ENCODE peak calls at places on chromosomes 13 and 19, in four cellular contexts. One of them, this sample, is unnamed.

GRCh38 chr19:41811036-41811435 is 14.6 kb downstream of the CEACAM3 start:
- DNase-seq in GM06990: no peak
- DNase-seq in RWPE2: no peak
- DNase-seq in uterus: no peak
- DNase-seq in this sample: peak

GRCh38 chr13:74869846-74870245 is 612.1 kb downstream of the TBC1D4 start:
- DNase-seq in uterus: no peak
- DNase-seq in RWPE2: no peak
- DNase-seq in GM06990: no peak
- DNase-seq in this sample: no peak

GRCh38 chr13:46396341-46396740 is 9.3 kb upstream of the RUBCNL start:
- DNase-seq in RWPE2: no peak
- DNase-seq in GM06990: no peak
- DNase-seq in uterus: no peak
- DNase-seq in this sample: no peak

GRCh38 chr19:30799854-30800755 is 427.9 kb downstream of the ZNF536 start:
- DNase-seq in RWPE2: no peak
- DNase-seq in uterus: no peak
- DNase-seq in GM06990: no peak
- DNase-seq in this sample: no peak

GRCh38 chr13:40060318-40061007 is 405.0 kb downstream of the COG6 start:
- DNase-seq in RWPE2: peak
- DNase-seq in uterus: peak
- DNase-seq in GM06990: peak
- DNase-seq in this sample: no peak

GRCh38 chr19:6020972-6021805 is 43.2 kb upstream of the RANBP3 start:
- DNase-seq in RWPE2: no peak
- DNase-seq in uterus: no peak
- DNase-seq in GM06990: no peak
- DNase-seq in this sample: no peak

GRCh38 chr19:14561832-14562351 is 10.0 kb downstream of the NDUFB7 start:
- DNase-seq in uterus: no peak
- DNase-seq in RWPE2: peak
- DNase-seq in GM06990: peak
- DNase-seq in this sample: peak

GRCh38 chr13:76378767-76379166 is 507.4 kb downstream of the KCTD12 start:
- DNase-seq in RWPE2: no peak
- DNase-seq in GM06990: no peak
- DNase-seq in uterus: no peak
- DNase-seq in this sample: no peak

GRCh38 chr19:28586501-28586900 is 626.5 kb downstream of the UQCRFS1 start:
- DNase-seq in GM06990: no peak
- DNase-seq in uterus: no peak
- DNase-seq in RWPE2: no peak
- DNase-seq in this sample: no peak

GRCh38 chr13:97319088-97319487 is 97.0 kb downstream of the MBNL2 start:
- DNase-seq in uterus: no peak
- DNase-seq in GM06990: no peak
- DNase-seq in RWPE2: no peak
- DNase-seq in this sample: no peak

GRCh38 chr13:93227906-93228801 is 1.5 kb downstream of the GPC6 start:
- DNase-seq in RWPE2: no peak
- DNase-seq in GM06990: peak
- DNase-seq in uterus: peak
- DNase-seq in this sample: peak

GRCh38 chr19:33699754-33700407 is 78.1 kb downstream of the CHST8 start:
- DNase-seq in uterus: no peak
- DNase-seq in RWPE2: peak
- DNase-seq in GM06990: no peak
- DNase-seq in this sample: no peak

GRCh38 chr19:55048446-55048845 is 10.4 kb upstream of the GP6 start:
- DNase-seq in uterus: no peak
- DNase-seq in RWPE2: no peak
- DNase-seq in GM06990: no peak
- DNase-seq in this sample: no peak

GRCh38 chr19:11453468-11454341 is 18.3 kb downstream of the PRKCSH start:
- DNase-seq in uterus: no peak
- DNase-seq in GM06990: no peak
- DNase-seq in RWPE2: no peak
- DNase-seq in this sample: no peak

GRCh38 chr19:33175886-33176669 is 18.1 kb upstream of the LRP3 start:
- DNase-seq in GM06990: no peak
- DNase-seq in RWPE2: no peak
- DNase-seq in uterus: peak
- DNase-seq in this sample: no peak

GRCh38 chr13:44874176-44874575 is 115.1 kb downstream of the NUFIP1 start:
- DNase-seq in uterus: no peak
- DNase-seq in RWPE2: no peak
- DNase-seq in GM06990: no peak
- DNase-seq in this sample: no peak

GRCh38 chr13:113208424-113209335 is at the start of gene PCID2:
- DNase-seq in GM06990: peak
- DNase-seq in uterus: peak
- DNase-seq in RWPE2: peak
- DNase-seq in this sample: peak

GRCh38 chr19:24054044-24054935 is 32.7 kb upstream of the ZNF254 start:
- DNase-seq in GM06990: no peak
- DNase-seq in RWPE2: peak
- DNase-seq in uterus: no peak
- DNase-seq in this sample: no peak

GRCh38 chr13:29906432-29907011 is 56.1 kb upstream of the UBL3 start:
- DNase-seq in uterus: no peak
- DNase-seq in GM06990: no peak
- DNase-seq in RWPE2: no peak
- DNase-seq in this sample: no peak

GRCh38 chr13:100941811-100942361 is 267.3 kb upstream of the TMTC4 start:
- DNase-seq in GM06990: no peak
- DNase-seq in RWPE2: no peak
- DNase-seq in uterus: no peak
- DNase-seq in this sample: no peak

GRCh38 chr19:51320258-51320657 is 8.8 kb downstream of the IGLON5 start:
- DNase-seq in uterus: no peak
- DNase-seq in RWPE2: no peak
- DNase-seq in GM06990: no peak
- DNase-seq in this sample: no peak

GRCh38 chr13:75194717-75195116 is 287.3 kb downstream of the TBC1D4 start:
- DNase-seq in GM06990: no peak
- DNase-seq in RWPE2: no peak
- DNase-seq in uterus: no peak
- DNase-seq in this sample: peak

GRCh38 chr13:34076943-34077703 is 259.2 kb downstream of the RFC3 start:
- DNase-seq in RWPE2: no peak
- DNase-seq in uterus: no peak
- DNase-seq in GM06990: no peak
- DNase-seq in this sample: no peak

GRCh38 chr13:111662451-111662850 is 342.0 kb downstream of the TEX29 start:
- DNase-seq in RWPE2: no peak
- DNase-seq in uterus: peak
- DNase-seq in GM06990: no peak
- DNase-seq in this sample: no peak

GRCh38 chr13:97021241-97021640 is 27.0 kb upstream of the OXGR1 start:
- DNase-seq in RWPE2: no peak
- DNase-seq in GM06990: no peak
- DNase-seq in uterus: no peak
- DNase-seq in this sample: no peak

GRCh38 chr19:42006569-42006968 is 12.5 kb upstream of the ATP1A3 start:
- DNase-seq in uterus: no peak
- DNase-seq in RWPE2: no peak
- DNase-seq in GM06990: no peak
- DNase-seq in this sample: no peak

GRCh38 chr19:8005534-8006256 is at the start of gene ELAVL1:
- DNase-seq in RWPE2: no peak
- DNase-seq in uterus: peak
- DNase-seq in GM06990: peak
- DNase-seq in this sample: peak

GRCh38 chr13:51168623-51169022 is 53.6 kb upstream of the FAM124A start:
- DNase-seq in GM06990: no peak
- DNase-seq in RWPE2: no peak
- DNase-seq in uterus: no peak
- DNase-seq in this sample: no peak
- H3K4me3 ChIP-seq in GM06990: no peak
- H3K4me3 ChIP-seq in RWPE2: no peak
- H3K4me3 ChIP-seq in uterus: no peak
- H3K4me3 ChIP-seq in this sample: no peak

GRCh38 chr13:41691276-41691675 is 233.9 kb downstream of the RGCC start:
- DNase-seq in RWPE2: no peak
- DNase-seq in GM06990: no peak
- DNase-seq in uterus: no peak
- DNase-seq in this sample: no peak
- H3K4me3 ChIP-seq in RWPE2: no peak
- H3K4me3 ChIP-seq in GM06990: no peak
- H3K4me3 ChIP-seq in uterus: no peak
- H3K4me3 ChIP-seq in this sample: no peak

DNA sequence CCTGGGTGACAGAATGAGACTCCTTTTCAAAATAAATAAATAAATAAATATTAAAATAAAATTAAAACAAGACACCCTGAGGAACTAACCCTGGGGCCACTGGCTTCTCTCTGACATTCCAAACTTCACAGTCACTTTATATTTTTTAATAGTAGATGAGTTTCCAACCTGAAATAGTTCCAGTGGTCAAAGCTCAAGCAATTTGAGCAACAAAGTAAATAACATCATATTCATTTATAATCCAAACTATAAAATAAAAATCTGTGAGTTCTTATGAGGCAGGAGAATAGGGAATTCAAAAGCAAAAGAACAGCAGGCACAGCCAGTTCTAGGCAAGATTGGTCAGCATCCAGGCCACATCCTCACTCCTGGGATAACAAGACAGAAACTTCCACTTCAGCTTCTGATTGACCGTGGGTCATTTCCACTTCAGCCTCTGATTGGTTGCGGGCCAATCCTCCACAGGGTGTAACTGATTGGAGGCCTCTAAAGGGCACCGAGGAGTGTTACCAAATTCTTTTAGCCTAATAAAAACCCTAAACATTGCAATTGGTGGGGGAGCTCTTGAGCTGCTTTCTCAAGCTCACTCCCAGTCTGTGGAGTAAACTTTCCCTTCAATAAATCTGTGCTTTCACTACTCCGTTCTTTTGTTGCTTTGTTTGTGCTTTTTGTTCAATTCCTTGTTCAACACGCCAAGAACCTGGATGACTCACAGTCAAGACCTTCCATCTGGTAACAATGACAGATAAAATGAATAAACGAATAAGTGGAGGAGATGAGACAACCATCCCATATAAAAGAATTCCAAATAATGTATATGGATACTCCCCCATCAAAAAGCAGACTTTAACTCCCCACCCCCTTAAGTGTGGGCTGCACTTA is 42.5 kb upstream of the AMER2 start:
- DNase-seq in RWPE2: no peak
- DNase-seq in uterus: no peak
- DNase-seq in GM06990: no peak
- DNase-seq in this sample: no peak
- H3K4me3 ChIP-seq in RWPE2: no peak
- H3K4me3 ChIP-seq in uterus: no peak
- H3K4me3 ChIP-seq in GM06990: no peak
- H3K4me3 ChIP-seq in this sample: no peak

DNA sequence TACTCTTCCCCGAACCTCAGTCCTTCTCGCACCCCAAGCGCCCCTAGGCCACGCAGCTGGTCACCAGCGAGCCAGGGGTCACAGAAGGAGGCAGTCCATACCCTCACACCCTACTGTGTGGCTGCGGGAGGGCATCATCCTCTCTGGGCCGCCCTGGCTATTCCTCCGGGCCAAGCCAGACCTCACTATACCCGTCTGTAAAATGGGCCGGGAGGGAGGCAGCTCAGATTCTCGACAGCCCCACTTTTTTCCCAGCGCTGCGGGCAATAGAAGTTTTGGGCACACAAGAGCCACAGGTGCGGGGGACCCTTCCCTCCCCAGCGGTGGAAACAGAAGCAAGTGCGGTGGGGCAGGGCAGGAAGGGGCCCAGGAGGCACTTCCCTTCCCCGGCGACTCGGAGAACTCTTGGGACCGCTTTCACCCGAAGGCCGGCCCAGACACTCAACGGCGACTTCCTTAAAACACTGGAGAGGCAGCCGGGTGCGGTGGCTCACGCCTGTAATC is 5.6 kb upstream of the ARRDC2 start:
- DNase-seq in GM06990: no peak
- DNase-seq in RWPE2: no peak
- DNase-seq in uterus: no peak
- DNase-seq in this sample: peak
- H3K4me3 ChIP-seq in GM06990: peak
- H3K4me3 ChIP-seq in RWPE2: no peak
- H3K4me3 ChIP-seq in uterus: peak
- H3K4me3 ChIP-seq in this sample: peak

This sample was measured in tibial artery.